ENCODE peak calls at places on chromosomes 7 and 10, in nine cellular contexts. One of them, this sample, is unnamed.

GRCh38 chr7:148303295-148304013 is 287.1 kb upstream of the C7orf33 start:
- DNase-seq in A549: peak
- DNase-seq in adrenal gland: peak
- DNase-seq in pancreas: no peak
- DNase-seq in PC-3: peak
- DNase-seq in IMR-90: no peak
- DNase-seq in HCT116: no peak
- DNase-seq in GM23338: no peak
- DNase-seq in prostate gland: no peak
- DNase-seq in this sample: peak

GRCh38 chr7:9869151-9869550 is 1104.5 kb upstream of the PHF14 start:
- DNase-seq in A549: no peak
- DNase-seq in adrenal gland: no peak
- DNase-seq in pancreas: no peak
- DNase-seq in PC-3: no peak
- DNase-seq in IMR-90: no peak
- DNase-seq in HCT116: no peak
- DNase-seq in GM23338: no peak
- DNase-seq in prostate gland: no peak
- DNase-seq in this sample: no peak

GRCh38 chr10:8063128-8063908 is 8.8 kb downstream of the GATA3 start:
- DNase-seq in A549: no peak
- DNase-seq in adrenal gland: no peak
- DNase-seq in pancreas: no peak
- DNase-seq in PC-3: no peak
- DNase-seq in IMR-90: no peak
- DNase-seq in HCT116: no peak
- DNase-seq in GM23338: peak
- DNase-seq in prostate gland: no peak
- DNase-seq in this sample: no peak

GRCh38 chr7:142797799-142798377 is 27.1 kb downstream of the PRSS2 start:
- DNase-seq in A549: no peak
- DNase-seq in adrenal gland: no peak
- DNase-seq in pancreas: no peak
- DNase-seq in PC-3: no peak
- DNase-seq in IMR-90: no peak
- DNase-seq in HCT116: no peak
- DNase-seq in GM23338: no peak
- DNase-seq in prostate gland: no peak
- DNase-seq in this sample: no peak

GRCh38 chr10:51171946-51172345 is 97.7 kb downstream of the PRKG1 start:
- DNase-seq in A549: no peak
- DNase-seq in adrenal gland: no peak
- DNase-seq in pancreas: no peak
- DNase-seq in PC-3: peak
- DNase-seq in IMR-90: peak
- DNase-seq in HCT116: no peak
- DNase-seq in GM23338: no peak
- DNase-seq in prostate gland: no peak
- DNase-seq in this sample: peak

GRCh38 chr7:113710310-113711106 is 208.3 kb downstream of the PPP1R3A start:
- DNase-seq in A549: peak
- DNase-seq in adrenal gland: peak
- DNase-seq in pancreas: no peak
- DNase-seq in PC-3: peak
- DNase-seq in IMR-90: peak
- DNase-seq in HCT116: peak
- DNase-seq in GM23338: peak
- DNase-seq in prostate gland: peak
- DNase-seq in this sample: peak

GRCh38 chr7:34260282-34260681 is 354.9 kb downstream of the BMPER start:
- DNase-seq in A549: peak
- DNase-seq in adrenal gland: no peak
- DNase-seq in pancreas: no peak
- DNase-seq in PC-3: peak
- DNase-seq in IMR-90: peak
- DNase-seq in HCT116: peak
- DNase-seq in GM23338: no peak
- DNase-seq in prostate gland: no peak
- DNase-seq in this sample: peak

GRCh38 chr10:102752266-102752930 is 8.7 kb downstream of the WBP1L start:
- DNase-seq in A549: no peak
- DNase-seq in adrenal gland: no peak
- DNase-seq in pancreas: no peak
- DNase-seq in PC-3: no peak
- DNase-seq in IMR-90: peak
- DNase-seq in HCT116: no peak
- DNase-seq in GM23338: no peak
- DNase-seq in prostate gland: no peak
- DNase-seq in this sample: peak

DNA sequence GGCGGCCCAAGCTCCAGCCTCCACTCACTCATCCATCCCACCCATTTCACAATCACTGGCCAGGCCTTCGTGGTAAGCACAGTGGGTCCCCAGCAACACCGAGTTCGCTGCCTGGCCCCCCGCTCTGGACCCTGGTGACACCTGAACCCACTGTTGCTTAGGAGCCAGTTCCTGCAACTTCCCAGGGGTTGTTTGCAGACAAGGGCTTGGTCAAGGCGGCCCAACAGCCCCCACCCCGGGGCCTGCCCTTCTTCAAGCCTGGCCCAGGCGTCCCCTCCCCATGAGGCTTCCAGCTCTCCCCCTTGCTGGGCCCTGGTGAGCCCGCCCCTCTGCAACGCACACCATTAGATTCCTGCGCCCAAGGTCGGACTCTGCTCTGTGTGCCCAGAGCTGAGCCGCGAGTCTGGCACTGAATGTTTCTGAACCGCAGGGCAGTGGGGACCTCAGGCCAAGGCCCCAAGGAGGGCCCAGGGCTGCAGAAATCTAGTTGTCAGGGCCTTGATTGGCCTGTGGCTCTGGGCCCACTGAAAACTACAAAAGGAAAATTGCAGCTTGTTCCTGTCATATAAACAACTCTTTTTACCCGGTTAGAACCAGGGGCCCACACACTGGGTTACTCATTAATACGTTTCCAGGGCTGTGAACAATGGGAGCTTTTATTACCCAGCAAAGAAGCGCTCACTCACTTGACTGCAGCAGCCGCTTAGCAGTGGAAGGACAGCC is 2.1 kb upstream of the COX19 start:
- DNase-seq in A549: peak
- DNase-seq in adrenal gland: peak
- DNase-seq in pancreas: peak
- DNase-seq in PC-3: no peak
- DNase-seq in IMR-90: peak
- DNase-seq in HCT116: no peak
- DNase-seq in GM23338: no peak
- DNase-seq in prostate gland: peak
- DNase-seq in this sample: no peak
- H3K4me3 ChIP-seq in A549: no peak
- H3K4me3 ChIP-seq in adrenal gland: no peak
- H3K4me3 ChIP-seq in pancreas: no peak
- H3K4me3 ChIP-seq in PC-3: no peak
- H3K4me3 ChIP-seq in IMR-90: no peak
- H3K4me3 ChIP-seq in HCT116: no peak
- H3K4me3 ChIP-seq in GM23338: no peak
- H3K4me3 ChIP-seq in prostate gland: no peak
- H3K4me3 ChIP-seq in this sample: no peak

DNA sequence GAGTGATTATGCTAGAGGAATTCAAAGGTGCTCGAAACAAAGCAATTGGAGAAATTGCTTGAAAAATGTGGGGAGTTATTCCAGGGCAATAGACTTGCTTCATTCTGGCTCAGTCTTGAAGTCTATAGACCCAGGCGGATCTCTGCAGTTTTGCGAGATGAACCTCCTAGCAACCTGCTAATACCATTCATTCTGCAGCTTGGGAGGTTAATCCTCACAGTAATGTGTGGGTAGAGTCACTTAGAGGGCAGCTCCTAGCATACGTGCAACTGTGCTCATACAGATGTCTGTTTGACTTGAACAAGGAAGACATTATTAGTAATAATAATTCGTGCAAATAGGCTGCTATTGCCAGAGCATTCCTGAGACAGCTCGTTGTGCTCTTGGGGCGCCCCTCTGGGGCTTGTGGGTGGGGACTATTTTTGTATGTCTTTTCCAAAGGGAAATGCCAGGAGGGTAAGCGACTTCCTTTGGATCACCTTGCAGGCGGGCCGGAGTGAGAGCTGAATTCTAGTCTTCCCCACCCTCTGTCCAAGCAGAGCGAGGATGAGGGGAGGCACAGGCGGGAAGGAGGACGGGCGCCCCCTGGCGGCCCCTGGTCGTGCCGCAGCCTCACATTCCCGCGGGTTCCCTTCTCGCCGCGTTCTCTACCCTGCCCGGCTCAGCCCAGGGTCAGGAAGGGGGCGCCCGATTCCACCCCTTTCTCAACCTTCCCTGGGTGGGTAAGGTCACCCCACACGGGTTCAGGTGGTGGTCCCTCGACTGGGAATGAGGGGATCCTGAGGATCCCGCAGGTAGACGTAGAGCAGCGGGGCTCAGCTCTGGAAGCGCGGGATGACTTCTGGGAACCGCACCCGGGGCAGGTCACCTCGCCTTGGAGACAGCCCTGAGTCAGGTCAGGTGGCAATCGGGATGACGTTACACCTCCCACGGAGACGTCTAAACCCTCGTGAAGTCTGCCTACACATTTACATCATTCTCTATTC is 241.5 kb downstream of the PHTF2 start:
- DNase-seq in A549: peak
- DNase-seq in adrenal gland: peak
- DNase-seq in pancreas: no peak
- DNase-seq in PC-3: no peak
- DNase-seq in IMR-90: no peak
- DNase-seq in HCT116: peak
- DNase-seq in GM23338: peak
- DNase-seq in prostate gland: no peak
- DNase-seq in this sample: peak
- TF ChIP-seq CTCF in A549: peak
- TF ChIP-seq CTCF in adrenal gland: peak
- TF ChIP-seq CTCF in pancreas: no peak
- TF ChIP-seq CTCF in PC-3: peak
- TF ChIP-seq CTCF in IMR-90: peak
- TF ChIP-seq CTCF in HCT116: peak
- TF ChIP-seq CTCF in GM23338: peak
- TF ChIP-seq CTCF in prostate gland: peak
- TF ChIP-seq CTCF in this sample: peak

GRCh38 chr7:30169585-30169978 is 34.8 kb downstream of the MTURN start:
- DNase-seq in A549: no peak
- DNase-seq in adrenal gland: no peak
- DNase-seq in pancreas: no peak
- DNase-seq in PC-3: peak
- DNase-seq in IMR-90: no peak
- DNase-seq in HCT116: no peak
- DNase-seq in GM23338: no peak
- DNase-seq in prostate gland: no peak
- DNase-seq in this sample: peak

GRCh38 chr7:30166155-30166840 is 31.5 kb downstream of the MTURN start:
- DNase-seq in A549: no peak
- DNase-seq in adrenal gland: no peak
- DNase-seq in pancreas: no peak
- DNase-seq in PC-3: peak
- DNase-seq in IMR-90: no peak
- DNase-seq in HCT116: no peak
- DNase-seq in GM23338: no peak
- DNase-seq in prostate gland: peak
- DNase-seq in this sample: peak

GRCh38 chr7:30170460-30171197 is 35.8 kb downstream of the MTURN start:
- DNase-seq in A549: no peak
- DNase-seq in adrenal gland: no peak
- DNase-seq in pancreas: no peak
- DNase-seq in PC-3: no peak
- DNase-seq in IMR-90: no peak
- DNase-seq in HCT116: no peak
- DNase-seq in GM23338: no peak
- DNase-seq in prostate gland: no peak
- DNase-seq in this sample: peak

GRCh38 chr7:30166841-30167235 is 32.1 kb downstream of the MTURN start:
- DNase-seq in A549: no peak
- DNase-seq in adrenal gland: no peak
- DNase-seq in pancreas: no peak
- DNase-seq in PC-3: no peak
- DNase-seq in IMR-90: no peak
- DNase-seq in HCT116: no peak
- DNase-seq in GM23338: no peak
- DNase-seq in prostate gland: no peak
- DNase-seq in this sample: no peak

DNA sequence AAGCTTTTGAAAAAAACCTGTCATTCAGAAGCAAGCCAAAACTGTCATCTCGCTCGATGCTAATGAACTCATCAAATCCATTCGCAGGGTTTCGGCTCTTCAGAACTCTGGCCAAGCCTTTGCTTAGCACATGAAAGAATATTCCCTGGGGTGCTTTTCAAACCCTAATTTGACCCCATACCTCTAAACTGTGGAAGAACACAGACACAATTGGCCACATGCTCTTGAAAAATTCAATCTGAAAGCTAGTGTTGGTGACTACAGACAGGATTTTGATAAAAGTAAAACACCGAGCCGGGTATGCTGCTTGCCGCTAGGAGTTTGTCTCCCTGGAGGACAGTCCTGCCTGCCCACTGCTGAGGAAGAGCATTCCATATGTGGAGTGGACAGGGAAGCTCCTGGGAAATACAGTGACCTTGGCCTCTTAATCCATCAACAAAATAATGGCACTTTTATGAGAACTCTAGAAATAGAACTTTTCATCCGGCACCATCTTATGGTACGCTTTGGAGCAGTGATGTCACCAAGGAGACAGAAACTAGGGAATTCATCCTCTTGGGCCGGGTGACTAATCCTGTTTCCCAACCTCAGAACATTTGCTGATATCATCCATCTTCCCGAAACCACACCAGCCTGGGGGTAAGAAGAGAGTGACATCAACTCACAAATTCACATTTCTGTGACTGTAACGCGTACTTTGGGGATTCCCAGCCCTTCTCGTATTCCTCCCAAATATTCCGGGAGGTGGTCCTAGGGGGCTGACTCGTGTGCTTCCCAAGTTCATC is 34.2 kb downstream of the MTURN start:
- DNase-seq in A549: peak
- DNase-seq in adrenal gland: peak
- DNase-seq in pancreas: no peak
- DNase-seq in PC-3: peak
- DNase-seq in IMR-90: peak
- DNase-seq in HCT116: no peak
- DNase-seq in GM23338: peak
- DNase-seq in prostate gland: no peak
- DNase-seq in this sample: peak
- H3K4me3 ChIP-seq in A549: no peak
- H3K4me3 ChIP-seq in adrenal gland: no peak
- H3K4me3 ChIP-seq in pancreas: no peak
- H3K4me3 ChIP-seq in PC-3: no peak
- H3K4me3 ChIP-seq in IMR-90: no peak
- H3K4me3 ChIP-seq in HCT116: no peak
- H3K4me3 ChIP-seq in GM23338: peak
- H3K4me3 ChIP-seq in prostate gland: no peak
- H3K4me3 ChIP-seq in this sample: peak

DNA sequence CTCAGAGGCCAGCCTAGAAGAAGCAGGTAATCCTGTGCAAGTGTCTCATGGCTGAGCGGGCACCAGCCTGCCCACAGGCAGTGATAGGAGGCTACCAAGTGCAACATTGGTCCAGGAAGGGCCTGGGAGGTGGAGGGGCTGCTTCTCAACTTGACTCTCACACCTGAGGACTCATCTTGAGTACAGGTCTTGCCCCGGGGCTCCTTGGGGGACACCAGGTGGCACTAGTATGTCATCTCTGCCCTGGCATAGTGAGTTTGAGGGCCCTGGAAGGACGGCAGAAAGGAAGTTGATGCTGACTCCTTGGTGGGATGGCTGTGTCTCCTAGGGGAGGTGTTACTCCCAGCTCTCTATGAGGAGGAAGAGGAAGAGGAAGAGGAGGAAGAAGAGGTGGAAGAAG is 2.3 kb downstream of the CCDC136 start:
- DNase-seq in A549: peak
- DNase-seq in adrenal gland: no peak
- DNase-seq in pancreas: no peak
- DNase-seq in PC-3: peak
- DNase-seq in IMR-90: no peak
- DNase-seq in HCT116: no peak
- DNase-seq in GM23338: no peak
- DNase-seq in prostate gland: no peak
- DNase-seq in this sample: no peak
- TF ChIP-seq CTCF in A549: peak
- TF ChIP-seq CTCF in adrenal gland: no peak
- TF ChIP-seq CTCF in pancreas: no peak
- TF ChIP-seq CTCF in PC-3: peak
- TF ChIP-seq CTCF in IMR-90: no peak
- TF ChIP-seq CTCF in HCT116: peak
- TF ChIP-seq CTCF in GM23338: no peak
- TF ChIP-seq CTCF in prostate gland: no peak
- TF ChIP-seq CTCF in this sample: peak

This sample was measured in fibroblast of mammary gland.